ENCODE peak calls at places on chromosome 13, in six cellular contexts. P is A549, I is GM12878, E is endothelial cell of umbilical vein, G is K562, D is HepG2. B is an unnamed sample.
A peak's percentile ranks its signal among the peaks of the same experiment; 100 is the strongest.

GRCh38 chr13:94431569-94431968 is 47.9 kb downstream of the DCT start:
- DNase-seq in P (no peak), I (no peak), E (no peak), G (no peak), D (no peak), B (no peak)

GRCh38 chr13:24692541-24692940 is 12.3 kb downstream of the ATP12A start:
- DNase-seq in P (no peak), I (no peak), E (no peak), G (no peak), D (no peak), B (no peak)

GRCh38 chr13:77386880-77387606 is 60.1 kb upstream of the MYCBP2 start:
- DNase-seq in P (no peak), I (no peak), E (no peak), G (no peak), D (no peak), B (peak; percentile 97)

GRCh38 chr13:75764251-75764650 is 128.1 kb downstream of the LMO7 start:
- DNase-seq in P (no peak), I (no peak), E (no peak), G (no peak), D (no peak), B (no peak)

GRCh38 chr13:111919286-111919685 is 147.7 kb upstream of the SOX1 start:
- DNase-seq in P (no peak), I (no peak), E (no peak), G (no peak), D (no peak), B (no peak)

GRCh38 chr13:71290963-71291937 is 575.8 kb downstream of the DACH1 start:
- DNase-seq in P (no peak), I (peak; percentile 71), E (peak; percentile 25), G (no peak), D (peak; percentile 66), B (peak; percentile 58)

GRCh38 chr13:93758575-93758974 is 532.0 kb downstream of the GPC6 start:
- DNase-seq in P (no peak), I (no peak), E (peak; percentile 3), G (no peak), D (peak; percentile 13), B (no peak)

GRCh38 chr13:44136693-44137268 is 236.8 kb upstream of the SERP2 start:
- DNase-seq in P (no peak), I (no peak), E (no peak), G (no peak), D (no peak), B (no peak)

GRCh38 chr13:39787086-39787487 is 131.6 kb downstream of the COG6 start:
- DNase-seq in P (no peak), I (no peak), E (peak; percentile 73), G (no peak), D (no peak), B (no peak)

GRCh38 chr13:69109891-69110525 is 997.6 kb upstream of the ATXN8OS start:
- DNase-seq in P (no peak), I (no peak), E (no peak), G (no peak), D (no peak), B (no peak)
- TF ChIP-seq POLR2A in P (no peak), I (no peak), E (no peak), G (no peak), D (no peak), B (no peak)

GRCh38 chr13:41547253-41548000 is 90.1 kb downstream of the RGCC start:
- DNase-seq in P (no peak), I (no peak), E (no peak), G (no peak), D (peak; percentile 36), B (no peak)

GRCh38 chr13:41544824-41545707 is 87.7 kb downstream of the RGCC start:
- DNase-seq in P (no peak), I (no peak), E (no peak), G (no peak), D (no peak), B (no peak)

GRCh38 chr13:41548031-41548430 is 90.7 kb downstream of the RGCC start:
- DNase-seq in P (no peak), I (no peak), E (no peak), G (no peak), D (no peak), B (no peak)

GRCh38 chr13:41548870-41549269 is 91.5 kb downstream of the RGCC start:
- DNase-seq in P (no peak), I (no peak), E (no peak), G (no peak), D (no peak), B (no peak)

GRCh38 chr13:41546372-41547252 is 89.3 kb downstream of the RGCC start:
- DNase-seq in P (no peak), I (no peak), E (no peak), G (no peak), D (peak; percentile 21), B (peak; percentile 50)
- TF ChIP-seq MYC in P (no peak), I (no peak), E (no peak), G (no peak), D (no peak), B (no peak)

DNA sequence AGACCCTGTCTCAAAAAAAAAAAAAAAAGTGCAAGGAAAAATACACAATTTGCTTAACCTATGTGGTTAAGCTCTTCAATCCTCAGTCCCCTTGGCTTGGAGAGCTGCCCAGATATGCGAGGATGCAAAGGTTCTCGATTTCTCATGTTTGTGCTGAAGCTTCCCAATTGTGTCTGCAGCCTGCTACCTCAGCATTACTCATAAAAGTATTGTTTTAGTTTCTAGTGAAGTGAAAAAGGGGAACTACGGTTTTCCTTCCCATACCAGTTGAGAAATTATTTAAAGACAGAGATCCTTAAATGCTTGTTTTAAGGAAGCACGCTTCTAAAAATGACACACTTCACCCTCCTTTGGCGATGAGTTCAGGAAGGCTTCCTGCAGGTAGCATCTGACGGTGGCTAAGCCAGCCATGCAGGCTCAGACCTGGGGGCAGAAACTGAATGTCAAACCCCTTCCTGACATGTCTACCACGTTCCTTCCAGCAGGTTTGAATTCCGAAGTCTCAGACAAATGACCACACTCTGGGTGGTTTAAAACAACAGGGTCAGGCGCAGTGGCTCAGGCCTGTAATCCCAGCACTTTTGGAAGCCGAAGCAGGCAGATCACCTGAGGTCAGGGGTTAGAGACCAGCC is 47.9 kb downstream of the RUBCNL start:
- DNase-seq in P (no peak), I (peak; percentile 59), E (no peak), G (no peak), D (no peak), B (peak; percentile 92)
- TF ChIP-seq MAX in P (no peak), I (no peak), E (no peak), G (no peak), D (no peak), B (peak; percentile 13)

GRCh38 chr13:110442946-110443632 is 118.4 kb downstream of the RAB20 start:
- DNase-seq in P (no peak), I (no peak), E (peak; percentile 34), G (no peak), D (no peak), B (peak; percentile 28)
- TF ChIP-seq POLR2A in P (no peak), I (no peak), E (no peak), G (no peak), D (no peak), B (no peak)

GRCh38 chr13:42177189-42177588 is 94.8 kb upstream of the AKAP11 start:
- DNase-seq in P (no peak), I (no peak), E (no peak), G (no peak), D (no peak), B (no peak)

GRCh38 chr13:42176286-42176685 is 95.7 kb upstream of the AKAP11 start:
- DNase-seq in P (no peak), I (no peak), E (no peak), G (no peak), D (no peak), B (no peak)

GRCh38 chr13:42181381-42181953 is 90.5 kb upstream of the AKAP11 start:
- DNase-seq in P (no peak), I (no peak), E (no peak), G (no peak), D (no peak), B (no peak)
- TF ChIP-seq MYC in P (no peak), I (no peak), E (no peak), G (no peak), D (no peak), B (no peak)

DNA sequence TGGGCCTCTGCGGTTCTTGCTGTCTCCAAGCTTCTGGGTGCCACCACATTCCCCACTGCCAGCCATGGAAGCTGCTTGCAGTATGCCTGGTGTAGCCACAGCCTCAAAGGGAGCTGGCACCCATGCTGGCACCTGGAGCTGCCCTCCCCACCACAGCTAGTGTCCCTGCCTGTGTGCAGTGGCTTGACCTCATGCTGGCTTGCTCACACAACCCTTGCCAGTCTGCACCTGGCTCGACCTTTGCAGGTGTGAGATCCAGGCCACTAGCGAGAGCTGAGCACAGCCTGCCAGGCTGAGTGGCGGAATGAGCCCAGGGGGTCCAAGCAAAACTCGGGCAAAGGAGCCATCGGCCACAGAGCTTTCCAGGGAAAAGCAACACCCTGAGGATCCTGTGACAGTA is 236.7 kb upstream of the CSNK1A1L start:
- DNase-seq in P (no peak), I (no peak), E (no peak), G (no peak), D (no peak), B (no peak)
- TF ChIP-seq MAX in P (no peak), I (no peak), E (no peak), G (no peak), D (no peak), B (no peak)

GRCh38 chr13:110615322-110616102 is at the start of gene NAXD:
- DNase-seq in P (peak; percentile 99), I (peak; percentile 62), E (peak; percentile 94), G (peak; percentile 97), D (peak; percentile 89), B (peak; percentile 97)
- TF ChIP-seq POLR2A in P (peak; percentile 65), I (peak; percentile 83), E (peak; percentile 79), G (peak; percentile 79), D (peak; percentile 73), B (peak; percentile 68)

GRCh38 chr13:21242236-21242635 is 65.8 kb downstream of the MRPL57 start:
- DNase-seq in P (no peak), I (no peak), E (no peak), G (no peak), D (peak; percentile 16), B (peak; percentile 46)
- TF ChIP-seq MYC in P (no peak), I (no peak), E (no peak), G (no peak), D (no peak), B (no peak)